ENCODE peak calls at places on chromosomes 2 and 18, in four cellular contexts. S is type B pancreatic cell, A is mesothelial cell of epicardium, T is lower lobe of right lung. X is an unnamed sample.
A peak's percentile ranks its signal among the peaks of the same experiment; 100 is the strongest.

GRCh38 chr2:10039658-10040410 is 3.5 kb upstream of the KLF11 start:
- DNase-seq in S (no peak), A (no peak), T (no peak), X (no peak)

GRCh38 chr18:12606592-12607315 is 51.2 kb downstream of the SPIRE1 start:
- DNase-seq in S (no peak), A (no peak), T (no peak), X (no peak)

GRCh38 chr18:62531931-62532330 is 9.1 kb downstream of the ZCCHC2 start:
- DNase-seq in S (no peak), A (no peak), T (no peak), X (no peak)

GRCh38 chr18:72342933-72343332 is 201.2 kb downstream of the CBLN2 start:
- DNase-seq in S (no peak), A (no peak), T (no peak), X (no peak)

GRCh38 chr2:28393115-28393836 is 618 bp downstream of the FOSL2 start:
- DNase-seq in S (no peak), A (no peak), T (peak; percentile 82), X (no peak)

GRCh38 chr2:37782721-37783438 is 111.4 kb upstream of the CDC42EP3 start:
- DNase-seq in S (no peak), A (no peak), T (no peak), X (no peak)

GRCh38 chr2:8514748-8515389 is 167.0 kb upstream of the ID2 start:
- DNase-seq in S (no peak), A (no peak), T (peak; percentile 3), X (no peak)

GRCh38 chr2:145563752-145564615 is 1044.1 kb upstream of the ZEB2 start:
- DNase-seq in S (no peak), A (no peak), T (no peak), X (no peak)

GRCh38 chr18:23257686-23258565 is 122.6 kb downstream of the CABLES1 start:
- DNase-seq in S (no peak), A (no peak), T (peak; percentile 60), X (no peak)

GRCh38 chr18:80204142-80204541 is 43.2 kb downstream of the PARD6G start:
- DNase-seq in S (no peak), A (no peak), T (no peak), X (no peak)

DNA sequence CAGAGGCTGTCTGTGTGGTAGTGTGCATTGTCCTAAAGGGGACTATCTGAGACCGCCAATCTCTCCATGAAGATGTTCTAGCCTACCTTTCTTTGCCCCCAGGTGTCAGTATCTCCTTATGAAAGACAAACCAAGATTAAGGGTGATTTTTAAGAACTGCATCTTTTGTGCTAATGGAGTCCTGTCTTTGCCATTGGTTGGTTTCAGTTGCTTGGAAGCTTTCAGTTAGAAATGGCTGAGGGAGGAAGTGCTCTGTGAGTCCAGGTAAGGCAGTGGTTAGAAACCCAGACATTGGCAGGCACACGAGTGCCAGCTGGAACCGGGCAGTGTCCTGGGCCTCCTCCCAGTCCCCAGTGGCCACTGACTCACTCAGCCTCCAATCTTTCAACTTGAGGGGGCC is 111.3 kb downstream of the DOCK10 start:
- DNase-seq in S (no peak), A (no peak), T (no peak), X (no peak)
- TF ChIP-seq CTCF in S (no peak), A (no peak), T (no peak), X (peak; percentile 18)

GRCh38 chr18:7871560-7872456 is 304.7 kb downstream of the PTPRM start:
- DNase-seq in S (no peak), A (no peak), T (no peak), X (no peak)

GRCh38 chr18:7876354-7876753 is 309.2 kb downstream of the PTPRM start:
- DNase-seq in S (no peak), A (no peak), T (no peak), X (no peak)

GRCh38 chr18:7870855-7871254 is 303.7 kb downstream of the PTPRM start:
- DNase-seq in S (no peak), A (no peak), T (no peak), X (no peak)

GRCh38 chr18:7873316-7873715 is 306.2 kb downstream of the PTPRM start:
- DNase-seq in S (no peak), A (no peak), T (no peak), X (no peak)

GRCh38 chr18:7872569-7872968 is 305.5 kb downstream of the PTPRM start:
- DNase-seq in S (no peak), A (no peak), T (no peak), X (no peak)
- TF ChIP-seq CTCF in S (no peak), A (no peak), T (no peak), X (peak; percentile 37)

DNA sequence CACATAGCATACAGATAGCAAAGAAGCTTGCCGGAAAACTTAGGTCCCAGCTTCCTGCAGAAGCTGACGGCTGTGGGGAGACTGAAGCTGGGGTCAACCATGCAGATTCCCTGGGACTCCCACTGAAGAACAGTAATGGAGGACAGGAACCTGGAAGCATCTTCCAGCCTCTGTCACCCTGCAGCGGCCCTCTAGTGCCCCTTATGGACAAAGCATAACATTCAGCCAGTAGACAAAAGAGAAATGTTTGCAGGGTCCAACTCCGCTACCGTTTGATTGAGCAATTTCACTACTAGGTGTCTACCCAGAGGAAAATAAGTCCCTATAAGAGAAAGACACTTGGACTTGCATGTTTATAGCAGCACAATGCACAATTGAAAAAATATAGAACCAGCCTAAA is 460.6 kb downstream of the CNTNAP5 start:
- DNase-seq in S (no peak), A (no peak), T (no peak), X (no peak)
- TF ChIP-seq CTCF in S (no peak), A (no peak), T (no peak), X (no peak)

DNA sequence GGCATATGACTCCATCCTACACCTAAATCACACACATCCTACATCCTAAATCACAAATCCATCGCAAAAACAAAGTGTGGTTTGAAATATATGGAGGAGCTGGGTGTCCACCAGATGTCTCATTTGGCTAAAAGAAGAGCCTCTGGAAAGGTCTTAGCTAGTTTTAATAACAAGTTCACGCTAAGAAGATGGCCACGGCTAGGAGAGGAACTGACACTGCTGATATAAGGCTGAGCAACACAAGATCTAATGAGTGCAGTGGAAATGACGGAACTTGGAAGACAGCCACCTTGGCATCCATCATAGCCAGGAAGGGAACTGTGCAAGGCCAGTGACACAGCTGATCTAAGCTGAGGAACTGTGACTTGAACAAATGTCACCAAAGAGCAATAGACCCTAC is 60.0 kb upstream of the AGAP1 start:
- DNase-seq in S (no peak), A (no peak), T (no peak), X (no peak)
- TF ChIP-seq CTCF in S (no peak), A (no peak), T (no peak), X (no peak)

DNA sequence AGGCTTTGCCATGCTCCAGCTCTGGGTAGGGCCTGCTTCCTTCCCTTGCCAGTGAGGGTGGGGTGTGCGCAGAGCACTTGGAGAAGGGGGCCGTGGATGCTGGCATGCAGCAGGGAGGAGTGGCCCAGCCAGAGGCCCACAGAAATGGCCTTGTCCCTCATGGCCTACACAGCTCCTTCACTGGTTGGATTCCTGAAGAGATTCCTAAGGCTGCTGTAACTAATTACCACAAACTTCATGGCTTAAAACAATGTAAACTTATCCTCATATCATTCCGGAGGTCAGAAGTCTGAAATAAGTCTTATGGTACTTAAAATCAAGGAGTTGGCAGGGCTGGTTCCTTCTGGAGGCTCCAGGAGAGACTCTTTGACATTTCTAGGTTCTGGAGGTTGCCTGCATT is 195.2 kb downstream of the GLI2 start:
- DNase-seq in S (no peak), A (no peak), T (no peak), X (no peak)
- TF ChIP-seq CTCF in S (no peak), A (no peak), T (no peak), X (no peak)

GRCh38 chr2:23330214-23330613 is 54.8 kb upstream of the KLHL29 start:
- DNase-seq in S (no peak), A (no peak), T (no peak), X (no peak)
- TF ChIP-seq CTCF in S (peak; percentile 47), A (no peak), T (no peak), X (peak; percentile 12)

DNA sequence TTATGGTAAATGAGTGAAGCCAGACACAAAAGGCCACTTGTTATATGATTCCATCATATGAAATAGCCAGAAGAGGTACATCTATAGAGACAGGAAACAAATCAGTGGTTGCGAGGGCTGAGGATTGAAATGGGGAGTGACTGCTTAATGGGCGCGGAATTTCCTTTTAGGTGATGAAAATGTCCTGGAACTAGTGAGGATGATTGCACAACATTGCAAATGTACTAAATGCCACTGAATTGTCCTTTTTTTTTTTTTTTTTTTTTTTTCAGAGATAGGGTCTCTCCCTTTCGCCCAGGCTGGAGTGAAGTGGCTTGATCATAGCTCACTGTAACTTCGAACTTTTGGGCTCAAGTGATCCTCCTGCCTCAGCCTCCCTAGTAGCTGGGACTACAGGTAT is 15.3 kb upstream of the GAREM2 start:
- DNase-seq in S (no peak), A (no peak), T (no peak), X (no peak)
- TF ChIP-seq CTCF in S (no peak), A (no peak), T (no peak), X (no peak)

GRCh38 chr2:135916232-135916631 is 40.0 kb upstream of the MCM6 start:
- DNase-seq in S (no peak), A (no peak), T (no peak), X (no peak)
- TF ChIP-seq CTCF in S (peak; percentile 81), A (peak; percentile 65), T (peak; percentile 52), X (peak; percentile 57)

GRCh38 chr2:240460781-240461431 is 25.4 kb downstream of the GPC1 start:
- DNase-seq in S (no peak), A (peak; percentile 15), T (peak; percentile 38), X (no peak)
- TF ChIP-seq CTCF in S (peak; percentile 27), A (no peak), T (no peak), X (no peak)

DNA sequence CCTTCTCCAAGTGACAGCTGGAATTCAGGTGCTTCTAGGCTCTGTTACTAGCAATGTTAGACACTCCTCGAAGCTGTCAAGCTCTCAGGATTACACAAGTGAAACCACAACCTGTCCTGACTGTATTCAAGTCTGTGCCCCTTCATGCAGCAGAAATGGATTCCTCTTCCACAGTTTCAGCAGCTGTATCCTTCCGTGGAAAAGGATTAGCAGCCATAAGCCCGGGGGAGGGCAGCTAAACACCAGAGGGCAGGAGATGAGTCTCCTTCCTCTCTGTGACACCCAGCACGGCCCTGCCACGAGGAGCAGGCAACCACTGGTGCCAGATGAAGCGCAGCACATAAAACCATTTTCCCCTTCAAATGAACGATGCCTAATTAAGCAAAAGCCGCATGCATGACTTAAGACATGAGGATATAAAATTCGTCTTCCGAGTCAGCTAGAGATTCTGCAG is 1.2 kb downstream of the ST3GAL5 start:
- DNase-seq in S (no peak), A (no peak), T (peak; percentile 65), X (no peak)
- TF ChIP-seq CTCF in S (no peak), A (no peak), T (no peak), X (peak; percentile 35)

X was measured in osteocyte.